ENCODE peak calls at places on chromosomes 11 and 22, in four cellular contexts. One of them, this sample, is unnamed.

GRCh38 chr11:67390947-67391303 is 861 bp upstream of the RAD9A start:
- DNase-seq in omental fat pad: no peak
- DNase-seq in breast epithelium: no peak
- DNase-seq in Peyer's patch: no peak
- DNase-seq in this sample: no peak

GRCh38 chr11:130786987-130787688 is 129.1 kb downstream of the SNX19 start:
- DNase-seq in breast epithelium: peak; percentile 47
- DNase-seq in omental fat pad: no peak
- DNase-seq in Peyer's patch: no peak
- DNase-seq in this sample: no peak

GRCh38 chr11:75078233-75078632 is 18.4 kb downstream of the OR2AT4 start:
- DNase-seq in breast epithelium: no peak
- DNase-seq in Peyer's patch: no peak
- DNase-seq in omental fat pad: no peak
- DNase-seq in this sample: no peak

GRCh38 chr22:37080838-37081237 is 28.7 kb downstream of the TMPRSS6 start:
- DNase-seq in omental fat pad: no peak
- DNase-seq in breast epithelium: no peak
- DNase-seq in Peyer's patch: no peak
- DNase-seq in this sample: no peak

GRCh38 chr11:120594746-120595145 is 83.2 kb downstream of the GRIK4 start:
- DNase-seq in Peyer's patch: no peak
- DNase-seq in breast epithelium: no peak
- DNase-seq in omental fat pad: no peak
- DNase-seq in this sample: no peak

GRCh38 chr11:133951484-133952198 is 5.1 kb downstream of the IGSF9B start:
- DNase-seq in Peyer's patch: no peak
- DNase-seq in breast epithelium: peak; percentile 38
- DNase-seq in omental fat pad: no peak
- DNase-seq in this sample: no peak

GRCh38 chr11:111077938-111078337 is 167.6 kb upstream of the POU2AF2 start:
- DNase-seq in omental fat pad: no peak
- DNase-seq in Peyer's patch: no peak
- DNase-seq in breast epithelium: no peak
- DNase-seq in this sample: no peak

GRCh38 chr22:49363526-49364230 is 464.0 kb downstream of the BRD1 start:
- DNase-seq in breast epithelium: no peak
- DNase-seq in omental fat pad: no peak
- DNase-seq in Peyer's patch: peak; percentile 10
- DNase-seq in this sample: no peak

GRCh38 chr11:116733959-116734517 is 38.7 kb downstream of the BUD13 start:
- DNase-seq in Peyer's patch: no peak
- DNase-seq in omental fat pad: no peak
- DNase-seq in breast epithelium: no peak
- DNase-seq in this sample: no peak

GRCh38 chr11:116733386-116733755 is 39.4 kb downstream of the BUD13 start:
- DNase-seq in breast epithelium: no peak
- DNase-seq in omental fat pad: no peak
- DNase-seq in Peyer's patch: no peak
- DNase-seq in this sample: no peak

GRCh38 chr11:116738975-116739374 is 33.8 kb downstream of the BUD13 start:
- DNase-seq in Peyer's patch: no peak
- DNase-seq in omental fat pad: no peak
- DNase-seq in breast epithelium: no peak
- DNase-seq in this sample: no peak

GRCh38 chr11:116732740-116733385 is 39.9 kb downstream of the BUD13 start:
- DNase-seq in omental fat pad: no peak
- DNase-seq in Peyer's patch: peak; percentile 54
- DNase-seq in breast epithelium: no peak
- DNase-seq in this sample: peak; percentile 44

DNA sequence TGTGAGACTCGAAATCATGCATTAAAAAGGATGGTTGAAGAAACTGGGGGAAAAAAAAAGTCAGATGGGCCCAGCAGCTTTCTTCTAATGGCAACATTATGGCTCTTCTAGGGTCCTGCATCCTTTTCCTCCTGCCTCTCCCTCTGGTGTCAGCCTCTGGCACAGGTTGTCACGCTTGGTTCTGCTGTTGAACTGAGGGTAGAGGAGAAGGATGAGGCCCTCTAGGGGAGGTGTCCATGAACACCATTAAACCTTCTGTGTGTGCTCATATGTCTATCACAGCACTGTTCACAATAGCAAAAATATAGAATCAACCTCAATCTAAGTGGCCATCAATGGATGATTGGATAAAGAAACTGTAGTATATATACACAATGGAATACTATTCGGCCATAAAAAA is 36.0 kb downstream of the BUD13 start:
- DNase-seq in breast epithelium: no peak
- DNase-seq in Peyer's patch: no peak
- DNase-seq in omental fat pad: no peak
- DNase-seq in this sample: no peak
- TF ChIP-seq CTCF in breast epithelium: no peak
- TF ChIP-seq CTCF in Peyer's patch: no peak
- TF ChIP-seq CTCF in omental fat pad: no peak
- TF ChIP-seq CTCF in this sample: no peak

GRCh38 chr22:22235564-22235963 is 9.0 kb upstream of the VPREB1 start:
- DNase-seq in omental fat pad: no peak
- DNase-seq in breast epithelium: no peak
- DNase-seq in Peyer's patch: peak; percentile 50
- DNase-seq in this sample: no peak
- TF ChIP-seq CTCF in omental fat pad: no peak
- TF ChIP-seq CTCF in breast epithelium: no peak
- TF ChIP-seq CTCF in Peyer's patch: peak; percentile 43
- TF ChIP-seq CTCF in this sample: peak; percentile 50

DNA sequence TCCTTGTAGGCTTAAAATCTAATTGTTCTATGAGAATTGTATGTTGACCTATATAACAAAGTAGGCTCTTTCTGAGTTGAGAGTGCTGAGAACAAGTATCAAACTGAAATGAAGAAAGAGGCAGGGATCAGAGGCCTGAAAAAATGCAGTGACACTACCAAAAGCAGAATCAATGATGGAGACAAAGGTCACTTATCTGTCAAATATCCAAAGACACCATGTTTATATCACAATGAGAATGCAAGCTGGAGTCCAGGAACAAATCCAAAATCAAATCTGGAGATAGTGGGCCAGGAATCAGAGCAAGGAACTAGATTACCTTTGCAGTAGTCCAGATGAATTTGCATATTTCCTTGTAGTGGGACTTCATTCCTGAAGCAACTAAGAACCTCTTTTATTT is 377.7 kb downstream of the DLG2 start:
- DNase-seq in breast epithelium: no peak
- DNase-seq in omental fat pad: no peak
- DNase-seq in Peyer's patch: no peak
- DNase-seq in this sample: no peak
- TF ChIP-seq CTCF in breast epithelium: no peak
- TF ChIP-seq CTCF in omental fat pad: no peak
- TF ChIP-seq CTCF in Peyer's patch: no peak
- TF ChIP-seq CTCF in this sample: no peak

DNA sequence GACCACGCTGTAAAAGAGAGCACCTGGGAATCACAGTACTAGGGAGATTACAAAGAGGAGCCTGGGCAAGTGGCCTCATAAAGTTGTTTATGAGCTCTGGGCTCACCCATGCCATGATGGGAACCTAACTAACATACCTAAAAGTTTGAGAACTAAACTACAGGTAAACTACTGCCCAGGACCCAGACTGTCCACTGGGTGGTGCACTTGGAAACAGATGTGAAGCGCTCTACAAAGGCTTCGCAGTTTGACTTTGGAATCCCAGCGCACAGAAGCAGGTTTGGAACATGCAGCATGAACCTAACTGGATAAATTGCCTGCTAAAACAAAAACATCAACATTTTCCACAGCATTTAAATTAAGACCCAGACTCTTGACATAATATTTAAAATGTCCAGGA is 418.6 kb downstream of the FAM181B start:
- DNase-seq in Peyer's patch: no peak
- DNase-seq in breast epithelium: no peak
- DNase-seq in omental fat pad: no peak
- DNase-seq in this sample: no peak
- TF ChIP-seq CTCF in Peyer's patch: no peak
- TF ChIP-seq CTCF in breast epithelium: peak; percentile 21
- TF ChIP-seq CTCF in omental fat pad: no peak
- TF ChIP-seq CTCF in this sample: no peak